ENCODE peak calls at places on chromosomes 2 and 18, in six cellular contexts. F is H9, Y is neuronal stem cell, H is IMR-90, I is mesenchymal stem cell, G is H1. P is an unnamed sample.

GRCh38 chr2:80001704-80002103 is 302.8 kb downstream of the LRRTM1 start:
- DNase-seq in H (peak; percentile 75), I (no peak), F (no peak), G (no peak), Y (no peak), P (no peak)

GRCh38 chr18:30533716-30534115 is 508.8 kb downstream of the DSC3 start:
- DNase-seq in F (no peak), I (no peak), Y (no peak), H (no peak), G (no peak), P (no peak)

GRCh38 chr2:196112408-196113039 is 43.9 kb upstream of the DNAH7 start:
- DNase-seq in H (peak; percentile 81), F (no peak), Y (no peak), I (peak; percentile 56), G (no peak), P (no peak)

GRCh38 chr2:102061962-102062795 is 70.4 kb downstream of the IL1R2 start:
- DNase-seq in F (no peak), Y (no peak), I (peak; percentile 96), G (no peak), H (peak; percentile 78), P (no peak)

GRCh38 chr18:49672853-49673252 is 111.0 kb downstream of the LIPG start:
- DNase-seq in F (no peak), G (no peak), H (no peak), Y (no peak), I (no peak), P (no peak)

GRCh38 chr2:100957971-100958653 is 44.0 kb upstream of the RPL31 start:
- DNase-seq in I (peak; percentile 32), G (no peak), H (peak; percentile 84), Y (no peak), F (no peak), P (no peak)

GRCh38 chr18:26875040-26875654 is 9.6 kb upstream of the AQP4 start:
- DNase-seq in G (no peak), I (no peak), Y (no peak), F (no peak), H (no peak), P (no peak)

GRCh38 chr2:105287692-105288091 is 41.8 kb downstream of the TGFBRAP1 start:
- DNase-seq in F (peak; percentile 65), Y (peak; percentile 11), G (peak; percentile 61), H (peak; percentile 35), I (peak; percentile 62), P (peak; percentile 43)

GRCh38 chr18:55413474-55413873 is 174.5 kb downstream of the TCF4 start:
- DNase-seq in H (peak; percentile 59), G (no peak), F (no peak), Y (no peak), I (no peak), P (no peak)

GRCh38 chr2:83808878-83809277 is 650.2 kb downstream of the SUCLG1 start:
- DNase-seq in I (no peak), G (no peak), H (no peak), Y (no peak), F (no peak), P (no peak)

GRCh38 chr2:8049851-8050571 is 631.8 kb upstream of the ID2 start:
- DNase-seq in G (no peak), F (no peak), H (no peak), I (no peak), Y (no peak), P (no peak)

GRCh38 chr2:168999668-169000213 is 31.4 kb downstream of the ABCB11 start:
- DNase-seq in F (no peak), H (no peak), G (no peak), I (no peak), Y (no peak), P (no peak)

GRCh38 chr2:201496785-201497184 is 45.2 kb downstream of the STRADB start:
- DNase-seq in F (no peak), I (no peak), Y (no peak), G (no peak), H (no peak), P (no peak)

GRCh38 chr2:45770773-45771172 is 119.3 kb downstream of the PRKCE start:
- DNase-seq in H (peak; percentile 60), G (no peak), I (peak; percentile 58), F (no peak), Y (no peak), P (no peak)

GRCh38 chr2:240624950-240625621 is at the start of gene GPR35:
- DNase-seq in Y (no peak), I (peak; percentile 5), F (peak; percentile 24), H (peak; percentile 43), G (no peak), P (peak; percentile 26)

GRCh38 chr2:240589381-240589780 is 2.8 kb downstream of the CAPN10 start:
- DNase-seq in Y (no peak), G (no peak), H (no peak), F (no peak), I (no peak), P (no peak)

GRCh38 chr18:79553696-79554095 is 125.9 kb upstream of the CTDP1 start:
- DNase-seq in Y (no peak), H (no peak), F (no peak), G (no peak), I (no peak), P (no peak)

GRCh38 chr2:23603156-23603555 is 218.2 kb downstream of the KLHL29 start:
- DNase-seq in H (no peak), Y (no peak), G (no peak), F (no peak), I (no peak), P (no peak)

GRCh38 chr2:191170773-191171172 is 20.0 kb upstream of the STAT4 start:
- DNase-seq in Y (no peak), I (no peak), F (no peak), G (no peak), H (no peak), P (no peak)

GRCh38 chr18:73365018-73365417 is 497.2 kb upstream of the NETO1 start:
- DNase-seq in G (no peak), Y (no peak), H (peak; percentile 95), F (no peak), I (no peak), P (no peak)

GRCh38 chr2:234879671-234880455 is 72.0 kb upstream of the SH3BP4 start:
- DNase-seq in H (peak; percentile 97), Y (no peak), F (peak; percentile 10), G (no peak), I (peak; percentile 65), P (no peak)

GRCh38 chr2:33134086-33134763 is 187.5 kb downstream of the LTBP1 start:
- DNase-seq in I (peak; percentile 96), Y (peak; percentile 18), H (peak; percentile 99), G (no peak), F (no peak), P (peak; percentile 82)

GRCh38 chr2:25165992-25166618 is 2.3 kb downstream of the POMC start:
- DNase-seq in F (peak; percentile 79), Y (no peak), H (no peak), I (no peak), G (peak; percentile 65), P (peak; percentile 60)

GRCh38 chr18:48037481-48038271 is 107.2 kb upstream of the SMAD2 start:
- DNase-seq in H (no peak), Y (no peak), G (peak; percentile 69), F (peak; percentile 69), I (no peak), P (no peak)

GRCh38 chr2:200217320-200217719 is 89.2 kb upstream of the SPATS2L start:
- DNase-seq in Y (no peak), F (no peak), H (no peak), G (no peak), I (no peak), P (peak; percentile 29)

GRCh38 chr2:239805043-239805329 is 220.2 kb downstream of the NDUFA10 start:
- DNase-seq in F (no peak), Y (no peak), G (no peak), I (no peak), H (no peak), P (no peak)

GRCh38 chr2:109382946-109383345 is 230.8 kb downstream of the SEPTIN10 start:
- DNase-seq in H (peak; percentile 83), F (peak; percentile 46), G (no peak), Y (no peak), I (peak; percentile 78), P (peak; percentile 22)

GRCh38 chr18:9722691-9723090 is 14.6 kb downstream of the RAB31 start:
- DNase-seq in Y (no peak), H (no peak), I (no peak), F (no peak), G (peak; percentile 48), P (peak; percentile 75)

GRCh38 chr2:19774788-19775156 is 127.0 kb downstream of the TTC32 start:
- DNase-seq in Y (peak; percentile 0), G (peak; percentile 46), I (no peak), F (peak; percentile 49), H (peak; percentile 38), P (no peak)

GRCh38 chr2:187567126-187567525 is 12.9 kb upstream of the TFPI start:
- DNase-seq in F (no peak), G (no peak), I (peak; percentile 75), Y (no peak), H (peak; percentile 79), P (no peak)

GRCh38 chr2:29742641-29743040 is 178.7 kb downstream of the ALK start:
- DNase-seq in I (no peak), Y (no peak), G (no peak), H (no peak), F (no peak), P (no peak)

GRCh38 chr2:235779444-235779896 is 285.6 kb downstream of the AGAP1 start:
- DNase-seq in H (peak; percentile 64), F (peak; percentile 90), I (peak; percentile 67), G (peak; percentile 93), Y (peak; percentile 61), P (peak; percentile 93)

GRCh38 chr2:239979243-239980023 is 45.7 kb downstream of the NDUFA10 start:
- DNase-seq in Y (peak; percentile 63), I (peak; percentile 10), G (peak; percentile 68), H (no peak), F (peak; percentile 88), P (no peak)

GRCh38 chr18:48990497-48991298 is 39.9 kb upstream of the SMAD7 start:
- DNase-seq in F (peak; percentile 22), H (peak; percentile 75), I (peak; percentile 88), G (no peak), Y (no peak), P (peak; percentile 65)

GRCh38 chr2:240642806-240643092 is 17.5 kb downstream of the GPR35 start:
- DNase-seq in I (no peak), G (no peak), H (no peak), F (no peak), Y (no peak), P (no peak)

GRCh38 chr2:222909276-222909675 is 48.4 kb downstream of the ACSL3 start:
- DNase-seq in H (no peak), I (no peak), F (no peak), G (no peak), Y (no peak), P (no peak)
- H3K23ac ChIP-seq in H (peak overlapping the region; percentile 8), I (no peak overlapping the region), F (no peak overlapping the region), G (no peak overlapping the region), Y (no peak overlapping the region), P (no peak overlapping the region)

GRCh38 chr2:130882111-130882510 is 45.4 kb downstream of the ARHGEF4 start:
- DNase-seq in I (no peak), H (no peak), G (peak; percentile 32), Y (no peak), F (no peak), P (peak; percentile 38)
- H2AFZ ChIP-seq in I (no peak overlapping the region), H (peak overlapping the region; percentile 14), G (no peak overlapping the region), Y (no peak overlapping the region), F (no peak overlapping the region), P (no peak overlapping the region)

GRCh38 chr2:28082131-28082530 is 191.6 kb downstream of the BABAM2 start:
- DNase-seq in F (no peak), H (peak; percentile 41), G (no peak), I (peak; percentile 39), Y (no peak), P (no peak)
- H3K4me2 ChIP-seq in F (no peak overlapping the region), H (no peak overlapping the region), G (no peak overlapping the region), I (peak overlapping the region; percentile 33), Y (no peak overlapping the region), P (no peak overlapping the region)

GRCh38 chr2:60292242-60292641 is 261.2 kb downstream of the BCL11A start:
- DNase-seq in H (no peak), G (no peak), F (no peak), Y (no peak), I (no peak), P (no peak)
- H3K23ac ChIP-seq in H (no peak overlapping the region), G (no peak overlapping the region), F (no peak overlapping the region), Y (no peak overlapping the region), I (no peak overlapping the region), P (no peak overlapping the region)